ENCODE peak calls at places on chromosomes 16 and 17, in nine cellular contexts. N is neural crest cell; G is tibial artery; D is osteocyte; W is CD4-positive, alpha-beta T cell; H is Calu3; S is uterus; T is heart right ventricle; A is kidney. E is an unnamed sample.

GRCh38 chr17:31248986-31249385 is 48.1 kb downstream of the OMG start:
- DNase-seq in N (no peak), G (no peak), D (no peak), W (no peak), H (no peak), S (no peak), T (no peak), A (no peak), E (no peak)

GRCh38 chr16:27109666-27110523 is 43.2 kb downstream of the C16orf82 start:
- DNase-seq in N (peak), G (peak), D (peak), W (peak), H (peak), S (peak), T (peak), A (peak), E (peak)

GRCh38 chr16:88195911-88196465 is 186.8 kb upstream of the ZNF469 start:
- DNase-seq in N (no peak), G (no peak), D (peak), W (no peak), H (no peak), S (no peak), T (no peak), A (no peak), E (no peak)

GRCh38 chr17:67585077-67585602 is 132.6 kb upstream of the NOL11 start:
- DNase-seq in N (no peak), G (no peak), D (no peak), W (no peak), H (no peak), S (no peak), T (no peak), A (no peak), E (no peak)

GRCh38 chr17:82661717-82662683 is 13.8 kb upstream of the WDR45B start:
- DNase-seq in N (no peak), G (peak), D (no peak), W (no peak), H (no peak), S (no peak), T (no peak), A (peak), E (no peak)

GRCh38 chr16:67668495-67669157 is 2.0 kb downstream of the C16orf86 start:
- DNase-seq in N (no peak), G (no peak), D (no peak), W (no peak), H (no peak), S (no peak), T (no peak), A (no peak), E (no peak)

GRCh38 chr17:57110152-57110542 is 25.1 kb downstream of the AKAP1 start:
- DNase-seq in N (no peak), G (peak), D (no peak), W (no peak), H (no peak), S (peak), T (peak), A (peak), E (no peak)

GRCh38 chr16:88455610-88456355 is 2.7 kb downstream of the ZFPM1 start:
- DNase-seq in N (peak), G (no peak), D (no peak), W (peak), H (peak), S (no peak), T (no peak), A (no peak), E (peak)

GRCh38 chr16:892536-893255 is 78.1 kb downstream of the LMF1 start:
- DNase-seq in N (no peak), G (no peak), D (no peak), W (no peak), H (no peak), S (no peak), T (no peak), A (no peak), E (peak)

GRCh38 chr17:62819511-62820221 is 11.6 kb upstream of the MARCHF10 start:
- DNase-seq in N (peak), G (peak), D (peak), W (no peak), H (peak), S (peak), T (peak), A (peak), E (peak)

GRCh38 chr17:77395609-77396008 is 254.8 kb downstream of the SEC14L1 start:
- DNase-seq in N (no peak), G (no peak), D (no peak), W (no peak), H (no peak), S (no peak), T (no peak), A (no peak), E (no peak)

GRCh38 chr17:17416007-17416399 is 60.8 kb upstream of the MED9 start:
- DNase-seq in N (peak), G (no peak), D (no peak), W (no peak), H (peak), S (no peak), T (no peak), A (no peak), E (no peak)

GRCh38 chr17:4130715-4131114 is 12.1 kb downstream of the ZZEF1 start:
- DNase-seq in N (no peak), G (peak), D (no peak), W (no peak), H (no peak), S (no peak), T (peak), A (no peak), E (no peak)

GRCh38 chr17:5877948-5878347 is 192.2 kb upstream of the WSCD1 start:
- DNase-seq in N (no peak), G (peak), D (no peak), W (no peak), H (no peak), S (no peak), T (peak), A (no peak), E (no peak)

GRCh38 chr17:60539807-60540206 is 13.8 kb upstream of the APPBP2 start:
- DNase-seq in N (no peak), G (no peak), D (no peak), W (no peak), H (no peak), S (no peak), T (no peak), A (no peak), E (no peak)

GRCh38 chr17:73476890-73477350 is 165.1 kb upstream of the CDC42EP4 start:
- DNase-seq in N (no peak), G (no peak), D (no peak), W (no peak), H (no peak), S (no peak), T (peak), A (peak), E (no peak)

GRCh38 chr17:15341385-15341849 is at the start of gene TEKT3:
- DNase-seq in N (peak), G (peak), D (peak), W (no peak), H (peak), S (peak), T (peak), A (peak), E (peak)

GRCh38 chr17:61395983-61396585 is 3.6 kb upstream of the TBX2 start:
- DNase-seq in N (no peak), G (no peak), D (no peak), W (no peak), H (no peak), S (no peak), T (peak), A (peak), E (no peak)

GRCh38 chr16:85912271-85912974 is 13.5 kb downstream of the IRF8 start:
- DNase-seq in N (no peak), G (peak), D (no peak), W (no peak), H (no peak), S (peak), T (no peak), A (peak), E (no peak)

GRCh38 chr17:49969794-49970389 is 902 bp downstream of the DLX4 start:
- DNase-seq in N (no peak), G (no peak), D (no peak), W (no peak), H (no peak), S (no peak), T (no peak), A (no peak), E (no peak)

GRCh38 chr16:24253192-24253591 is 2.9 kb upstream of the CACNG3 start:
- DNase-seq in N (peak), G (no peak), D (no peak), W (peak), H (peak), S (no peak), T (peak), A (no peak), E (peak)

GRCh38 chr16:82368041-82368440 is 198.0 kb upstream of the MPHOSPH6 start:
- DNase-seq in N (no peak), G (no peak), D (no peak), W (no peak), H (peak), S (no peak), T (peak), A (no peak), E (peak)

GRCh38 chr17:57166803-57167202 is 81.8 kb downstream of the AKAP1 start:
- DNase-seq in N (no peak), G (no peak), D (no peak), W (no peak), H (no peak), S (no peak), T (no peak), A (no peak), E (peak)

GRCh38 chr17:44216173-44216572 is 3.3 kb downstream of the UBTF start:
- DNase-seq in N (no peak), G (no peak), D (no peak), W (peak), H (no peak), S (no peak), T (no peak), A (no peak), E (no peak)

GRCh38 chr17:71472809-71473789 is 647.7 kb upstream of the SOX9 start:
- DNase-seq in N (peak), G (no peak), D (no peak), W (no peak), H (peak), S (no peak), T (peak), A (no peak), E (peak)

GRCh38 chr16:10681310-10682308 is 13.1 kb downstream of the TEKT5 start:
- DNase-seq in N (no peak), G (no peak), D (peak), W (no peak), H (no peak), S (no peak), T (no peak), A (no peak), E (no peak)

GRCh38 chr16:3793161-3793576 is 75.8 kb upstream of the TRAP1 start:
- DNase-seq in N (no peak), G (peak), D (peak), W (no peak), H (no peak), S (no peak), T (peak), A (no peak), E (no peak)
- TF ChIP-seq CTCF in N (no peak), G (no peak), D (no peak), W (no peak), H (no peak), S (peak), T (peak), A (no peak), E (no peak)

GRCh38 chr17:8186446-8186786 is 3.6 kb downstream of the BORCS6 start:
- DNase-seq in N (no peak), G (no peak), D (no peak), W (no peak), H (no peak), S (no peak), T (no peak), A (no peak), E (no peak)

GRCh38 chr17:8186787-8187516 is 3.0 kb downstream of the BORCS6 start:
- DNase-seq in N (peak), G (peak), D (peak), W (peak), H (peak), S (peak), T (peak), A (peak), E (peak)

GRCh38 chr17:8189041-8189710 is 804 bp downstream of the BORCS6 start:
- DNase-seq in N (no peak), G (no peak), D (no peak), W (no peak), H (no peak), S (no peak), T (no peak), A (peak), E (no peak)

GRCh38 chr17:8188408-8188839 is 1.6 kb downstream of the BORCS6 start:
- DNase-seq in N (no peak), G (no peak), D (no peak), W (no peak), H (no peak), S (no peak), T (no peak), A (peak), E (no peak)

GRCh38 chr17:8187517-8188407 is 2.2 kb downstream of the BORCS6 start:
- DNase-seq in N (peak), G (peak), D (peak), W (peak), H (peak), S (peak), T (peak), A (peak), E (peak)
- TF ChIP-seq CTCF in N (no peak), G (no peak), D (no peak), W (no peak), H (no peak), S (no peak), T (no peak), A (peak), E (no peak)

GRCh38 chr17:35063514-35064223 is at the start of gene RFFL:
- DNase-seq in N (peak), G (peak), D (peak), W (peak), H (peak), S (peak), T (peak), A (peak), E (peak)
- TF ChIP-seq CTCF in N (no peak), G (peak), D (peak), W (peak), H (no peak), S (peak), T (peak), A (no peak), E (no peak)

GRCh38 chr16:57143125-57143965 is 42.5 kb downstream of the PSME3IP1 start:
- DNase-seq in N (peak), G (no peak), D (no peak), W (no peak), H (no peak), S (no peak), T (no peak), A (no peak), E (no peak)
- TF ChIP-seq CTCF in N (no peak), G (no peak), D (no peak), W (no peak), H (no peak), S (no peak), T (no peak), A (no peak), E (no peak)

GRCh38 chr17:41711669-41712400 is at the start of gene GAST:
- DNase-seq in N (no peak), G (no peak), D (no peak), W (no peak), H (no peak), S (no peak), T (no peak), A (no peak), E (no peak)
- TF ChIP-seq CTCF in N (no peak), G (no peak), D (no peak), W (no peak), H (no peak), S (no peak), T (no peak), A (no peak), E (no peak)